ENCODE peak calls at places on chromosome 1, in nine cellular contexts. P is caudate nucleus, R is lower lobe of right lung, J is breast epithelium, D is fibroblast of lung, S is cardiac muscle cell, F is GM23338, L is substantia nigra, Z is ovary. X is an unnamed sample.

GRCh38 chr1:7265771-7266371 is 480.6 kb downstream of the CAMTA1 start:
- DNase-seq in L (peak), P (no peak), F (no peak), Z (no peak), S (peak), D (peak), J (peak), R (no peak), X (no peak)

GRCh38 chr1:2548068-2548589 is 8.0 kb upstream of the TNFRSF14 start:
- DNase-seq in S (peak), D (peak), F (peak), J (peak), R (peak), L (no peak), Z (peak), P (peak), X (peak)

GRCh38 chr1:232978091-232978634 is 27.8 kb downstream of the NTPCR start:
- DNase-seq in F (no peak), L (no peak), S (peak), P (no peak), J (no peak), R (no peak), D (peak), Z (no peak), X (no peak)

GRCh38 chr1:221562542-221563475 is 179.1 kb downstream of the DUSP10 start:
- DNase-seq in L (no peak), D (no peak), J (no peak), P (no peak), F (no peak), S (no peak), R (no peak), Z (no peak), X (no peak)

GRCh38 chr1:117683571-117684285 is 77.9 kb downstream of the TENT5C start:
- DNase-seq in Z (no peak), J (no peak), R (no peak), F (no peak), S (peak), D (peak), P (no peak), L (no peak), X (no peak)

GRCh38 chr1:1937549-1938275 is 18.6 kb upstream of the TMEM52 start:
- DNase-seq in J (no peak), Z (no peak), P (no peak), D (no peak), F (no peak), S (no peak), L (no peak), R (no peak), X (no peak)

GRCh38 chr1:52669696-52670095 is 28.5 kb downstream of the COA7 start:
- DNase-seq in Z (no peak), S (peak), L (no peak), J (no peak), F (no peak), R (no peak), D (peak), P (no peak), X (no peak)

GRCh38 chr1:1943834-1944570 is 24.9 kb upstream of the TMEM52 start:
- DNase-seq in D (peak), J (no peak), Z (peak), F (peak), P (peak), L (peak), S (peak), R (peak), X (peak)

GRCh38 chr1:107358611-107359342 is 217.9 kb downstream of the NTNG1 start:
- DNase-seq in P (no peak), L (no peak), F (no peak), S (no peak), J (no peak), R (no peak), Z (no peak), D (peak), X (no peak)

GRCh38 chr1:201137579-201138310 is 10.8 kb upstream of the ASCL5 start:
- DNase-seq in J (no peak), L (peak), F (no peak), P (peak), R (no peak), S (peak), Z (peak), D (peak), X (no peak)

GRCh38 chr1:184792450-184792969 is 37.9 kb upstream of the EDEM3 start:
- DNase-seq in L (peak), D (peak), P (peak), R (peak), Z (peak), S (peak), F (no peak), J (no peak), X (no peak)

GRCh38 chr1:67118191-67118590 is 16.6 kb downstream of the C1orf141 start:
- DNase-seq in J (no peak), Z (no peak), F (no peak), L (no peak), S (no peak), R (no peak), P (no peak), D (peak), X (no peak)

GRCh38 chr1:15837931-15838330 is 9.6 kb upstream of the SPEN start:
- DNase-seq in Z (no peak), F (no peak), D (no peak), P (no peak), L (no peak), S (no peak), R (no peak), J (no peak), X (no peak)

GRCh38 chr1:15835741-15836510 is 11.6 kb upstream of the SPEN start:
- DNase-seq in R (peak), P (peak), D (peak), L (peak), J (peak), Z (peak), S (peak), F (peak), X (peak)

GRCh38 chr1:15835205-15835740 is 12.2 kb upstream of the SPEN start:
- DNase-seq in R (no peak), P (no peak), S (no peak), D (no peak), F (no peak), J (no peak), L (no peak), Z (no peak), X (peak)

GRCh38 chr1:15838721-15839120 is 8.8 kb upstream of the SPEN start:
- DNase-seq in S (no peak), D (no peak), Z (no peak), R (no peak), J (no peak), F (no peak), P (no peak), L (no peak), X (no peak)

GRCh38 chr1:15836772-15837669 is 10.5 kb upstream of the SPEN start:
- DNase-seq in F (peak), Z (peak), R (peak), L (peak), P (no peak), S (no peak), J (no peak), D (no peak), X (peak)
- H3K27ac ChIP-seq in F (no peak), Z (no peak), R (peak), L (peak), P (peak), S (no peak), J (peak), D (peak), X (no peak)

GRCh38 chr1:4584471-4584870 is 69.9 kb upstream of the AJAP1 start:
- DNase-seq in J (no peak), L (no peak), F (no peak), S (no peak), P (no peak), D (no peak), Z (no peak), R (no peak), X (no peak)
- H3K27ac ChIP-seq in J (no peak), L (no peak), F (no peak), S (no peak), P (no peak), D (no peak), Z (no peak), R (no peak), X (no peak)

GRCh38 chr1:236520445-236521005 is 3.3 kb upstream of the LGALS8 start:
- DNase-seq in D (no peak), R (no peak), L (no peak), P (no peak), Z (no peak), F (no peak), J (no peak), S (no peak), X (no peak)

GRCh38 chr1:236524892-236525179 is 1.1 kb downstream of the LGALS8 start:
- DNase-seq in J (no peak), D (no peak), S (no peak), L (no peak), P (no peak), R (no peak), Z (no peak), F (no peak), X (no peak)

GRCh38 chr1:236523704-236524141 is at the start of gene LGALS8:
- DNase-seq in D (peak), S (peak), R (peak), J (peak), L (peak), Z (peak), P (peak), F (peak), X (peak)

GRCh38 chr1:236524142-236524891 is 535 bp downstream of the LGALS8 start:
- DNase-seq in L (peak), F (peak), R (peak), Z (peak), D (peak), J (peak), P (peak), S (peak), X (peak)

GRCh38 chr1:236522937-236523703 is 662 bp upstream of the LGALS8 start:
- DNase-seq in R (peak), F (peak), Z (peak), D (no peak), J (peak), S (no peak), P (no peak), L (peak), X (no peak)
- H3K27ac ChIP-seq in R (peak), F (no peak), Z (peak), D (peak), J (peak), S (no peak), P (peak), L (peak), X (no peak)

GRCh38 chr1:203471841-203472240 is 3.8 kb upstream of the PRELP start:
- DNase-seq in J (no peak), P (no peak), F (no peak), L (no peak), D (no peak), S (no peak), R (no peak), Z (peak), X (no peak)
- H3K27ac ChIP-seq in J (no peak), P (no peak), F (no peak), L (no peak), D (no peak), S (no peak), R (no peak), Z (peak), X (no peak)

GRCh38 chr1:205907794-205908193 is 35.5 kb downstream of the SLC26A9 start:
- DNase-seq in R (no peak), J (no peak), P (no peak), S (peak), L (no peak), F (peak), D (no peak), Z (no peak), X (peak)
- H3K27ac ChIP-seq in R (no peak), J (no peak), P (no peak), S (no peak), L (no peak), F (no peak), D (no peak), Z (no peak), X (no peak)

GRCh38 chr1:54667797-54668196 is 26.2 kb downstream of the MROH7 start:
- DNase-seq in P (no peak), D (no peak), L (no peak), R (no peak), F (no peak), S (no peak), J (no peak), Z (no peak), X (no peak)

GRCh38 chr1:54664364-54664763 is 22.8 kb downstream of the MROH7 start:
- DNase-seq in F (no peak), R (no peak), S (no peak), P (no peak), J (no peak), Z (no peak), L (no peak), D (no peak), X (no peak)

GRCh38 chr1:54665852-54666251 is 24.3 kb downstream of the MROH7 start:
- DNase-seq in L (no peak), F (no peak), J (no peak), S (no peak), P (no peak), Z (no peak), R (no peak), D (no peak), X (no peak)

GRCh38 chr1:54666333-54666732 is 24.7 kb downstream of the MROH7 start:
- DNase-seq in D (no peak), Z (no peak), J (no peak), S (no peak), L (no peak), R (no peak), F (no peak), P (no peak), X (no peak)

GRCh38 chr1:54663723-54664122 is 22.1 kb downstream of the MROH7 start:
- DNase-seq in P (no peak), J (no peak), D (no peak), Z (no peak), R (no peak), S (no peak), F (no peak), L (no peak), X (no peak)
- H3K27ac ChIP-seq in P (no peak), J (no peak), D (no peak), Z (no peak), R (no peak), S (no peak), F (no peak), L (no peak), X (no peak)

GRCh38 chr1:31705080-31705866 is 1.5 kb upstream of the COL16A1 start:
- DNase-seq in D (peak), F (peak), R (no peak), L (peak), Z (peak), P (no peak), J (peak), S (peak), X (peak)
- H3K27ac ChIP-seq in D (peak), F (peak), R (peak), L (peak), Z (peak), P (peak), J (peak), S (no peak), X (no peak)

DNA sequence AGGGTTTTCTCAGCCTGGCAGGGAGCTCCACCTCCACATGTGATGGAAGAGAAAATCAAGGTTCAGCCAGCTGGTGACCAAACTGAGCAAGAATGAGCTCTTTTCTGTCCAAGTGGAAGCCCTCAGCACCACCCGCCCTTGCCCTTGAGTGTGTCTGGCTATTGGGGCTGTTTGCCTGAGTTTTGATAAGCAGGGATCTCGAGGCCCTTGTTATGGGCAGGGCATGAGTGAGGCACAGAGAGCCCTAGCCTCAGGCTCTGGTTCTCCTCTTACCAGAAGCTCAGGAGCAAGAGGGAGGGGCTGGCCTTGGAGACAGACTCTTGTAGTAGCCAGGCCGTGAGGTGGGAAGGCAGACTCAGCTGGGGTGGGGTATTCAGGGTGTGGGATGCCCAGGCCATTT is 37.5 kb upstream of the ARF1 start:
- DNase-seq in P (no peak), F (no peak), J (no peak), D (no peak), S (no peak), L (no peak), R (peak), Z (no peak), X (no peak)
- H3K27ac ChIP-seq in P (no peak), F (no peak), J (no peak), D (no peak), S (no peak), L (no peak), R (peak), Z (no peak), X (no peak)

X was measured in neural progenitor cell.